ENCODE peak calls at places on chromosome 14, in five cellular contexts. M is BE2C; T is Panc1; N is PC-3; W is CD8-positive, alpha-beta memory T cell. U is an unnamed sample. For H3K36me3, the result is how much of the 10 kb centered on the place peaks cover.

GRCh38 chr14:99593971-99594841 is 9.8 kb downstream of the CCDC85C start:
- DNase-seq in N (no peak), W (no peak), T (no peak), M (no peak), U (no peak)

GRCh38 chr14:69666698-69667211 is 55.4 kb downstream of the SUSD6 start:
- DNase-seq in W (no peak), T (no peak), M (no peak), N (peak), U (no peak)

GRCh38 chr14:97603201-97603600 is 806.0 kb downstream of the VRK1 start:
- DNase-seq in M (no peak), T (no peak), N (no peak), W (peak), U (no peak)

GRCh38 chr14:94066089-94066676 is 14.8 kb downstream of the DDX24 start:
- DNase-seq in N (peak), T (no peak), W (no peak), M (no peak), U (no peak)

GRCh38 chr14:25698111-25698510 is 648.2 kb upstream of the STXBP6 start:
- DNase-seq in T (no peak), W (no peak), M (no peak), N (no peak), U (no peak)

GRCh38 chr14:85532981-85533820 is 3.3 kb downstream of the FLRT2 start:
- DNase-seq in M (no peak), W (no peak), T (no peak), N (peak), U (peak)

GRCh38 chr14:69261761-69262331 is 1.9 kb downstream of the GALNT16 start:
- DNase-seq in W (no peak), T (no peak), N (no peak), M (peak), U (no peak)

GRCh38 chr14:89767861-89768268 is 186.7 kb downstream of the EFCAB11 start:
- DNase-seq in T (peak), N (peak), W (peak), M (peak), U (peak)

DNA sequence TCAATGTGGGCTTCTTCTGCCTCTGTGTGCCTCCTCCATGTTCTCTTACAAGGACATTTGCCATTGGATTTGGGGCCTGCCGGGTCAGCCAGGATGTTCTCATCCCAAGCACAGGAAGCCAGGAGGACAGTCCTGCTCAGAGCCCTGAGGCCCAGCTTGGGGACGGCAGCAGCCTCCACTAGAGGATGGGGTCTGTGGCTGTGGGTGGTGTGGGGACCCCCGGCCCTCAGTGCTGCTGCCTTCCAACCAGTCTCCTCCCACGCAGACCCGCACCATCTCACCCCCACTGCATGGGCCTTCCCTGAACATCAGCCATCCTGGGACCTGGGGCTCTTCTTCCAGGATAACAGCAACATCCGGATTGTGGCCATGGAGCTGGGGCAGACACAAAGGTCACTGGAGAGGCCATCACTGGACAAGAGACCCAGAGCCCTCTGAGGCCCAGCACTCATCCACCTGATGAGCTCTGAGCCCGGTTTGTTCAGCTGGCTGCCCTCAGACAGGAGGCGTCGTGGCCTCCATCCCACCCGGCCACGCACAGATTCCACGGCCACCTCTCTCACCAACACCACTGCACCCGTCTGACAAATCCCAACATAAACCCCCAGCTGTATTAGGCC is 56.5 kb upstream of the C14orf180 start:
- DNase-seq in T (no peak), W (no peak), N (no peak), M (no peak), U (no peak)
- H3K4me3 ChIP-seq in T (no peak), W (no peak), N (no peak), M (no peak), U (no peak)

DNA sequence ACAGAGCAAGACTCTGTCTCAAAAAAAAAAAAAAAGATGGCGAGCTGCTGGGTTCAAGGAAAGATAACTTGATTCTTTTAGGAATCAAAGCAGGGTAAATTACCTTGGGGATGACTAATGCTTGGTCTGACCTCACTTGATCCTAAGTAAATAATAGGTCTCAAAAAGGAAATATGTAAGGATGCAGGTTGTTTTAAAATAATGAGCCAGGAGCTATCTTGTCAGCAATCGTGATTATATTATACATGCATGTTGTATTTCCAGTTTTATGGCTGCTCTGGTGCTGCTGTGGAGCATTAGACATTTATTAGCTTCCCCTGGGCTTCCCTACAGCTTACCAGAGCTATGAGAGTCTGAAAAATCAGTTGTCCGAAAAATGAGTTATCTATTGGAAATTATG is 2.6 kb downstream of the EIF2B2 start:
- DNase-seq in N (peak), W (no peak), T (no peak), M (no peak), U (no peak)
- H3K36me3 ChIP-seq in N (under half), W (under half), T (under half), M (half or more), U (under half)

GRCh38 chr14:58960945-58961731 is 227.3 kb upstream of the DAAM1 start:
- DNase-seq in T (no peak), W (no peak), M (no peak), N (no peak), U (no peak)

GRCh38 chr14:58954052-58954451 is 234.4 kb upstream of the DAAM1 start:
- DNase-seq in T (no peak), W (no peak), N (no peak), M (no peak), U (no peak)

GRCh38 chr14:58950555-58950954 is 237.9 kb upstream of the DAAM1 start:
- DNase-seq in T (no peak), M (no peak), N (no peak), W (no peak), U (no peak)

GRCh38 chr14:58954874-58955273 is 233.6 kb upstream of the DAAM1 start:
- DNase-seq in T (no peak), N (no peak), W (no peak), M (no peak), U (no peak)

DNA sequence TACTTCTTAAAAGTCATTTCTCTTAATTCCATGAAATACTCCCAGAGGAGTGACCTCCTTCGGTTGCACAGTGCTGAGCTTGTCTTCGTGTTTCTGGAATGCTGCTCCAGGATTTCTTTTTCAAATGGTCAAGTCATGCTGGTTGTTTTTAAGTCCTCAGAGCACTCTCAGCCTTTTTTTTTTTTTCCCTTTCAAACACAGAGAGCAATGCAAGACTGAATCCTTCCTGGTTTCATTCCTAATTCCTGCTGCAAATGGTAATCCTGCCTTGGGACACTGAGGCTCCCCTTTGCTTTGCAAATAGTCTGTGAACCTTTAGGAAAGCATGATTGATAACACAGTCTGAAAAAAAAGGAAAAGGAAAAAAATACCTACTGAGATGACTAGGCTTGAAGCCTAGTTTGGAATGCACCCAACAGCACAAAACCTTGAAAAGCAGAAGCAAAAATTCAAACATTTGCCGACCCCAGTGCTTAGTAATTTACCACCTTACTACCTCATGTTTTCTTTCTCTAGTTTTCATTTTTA is 233.1 kb upstream of the DAAM1 start:
- DNase-seq in W (no peak), N (no peak), T (no peak), M (no peak), U (no peak)
- H3K4me3 ChIP-seq in W (no peak), N (no peak), T (no peak), M (no peak), U (no peak)

GRCh38 chr14:73289308-73289707 is 52.0 kb downstream of the PAPLN start:
- DNase-seq in N (no peak), M (no peak), T (no peak), W (no peak), U (no peak)

GRCh38 chr14:73295198-73295796 is 58.0 kb downstream of the PAPLN start:
- DNase-seq in W (no peak), T (no peak), N (peak), M (no peak), U (no peak)

GRCh38 chr14:73289729-73290128 is 52.4 kb downstream of the PAPLN start:
- DNase-seq in W (no peak), M (no peak), T (no peak), N (no peak), U (no peak)

GRCh38 chr14:73290279-73290678 is 53.0 kb downstream of the PAPLN start:
- DNase-seq in N (no peak), W (no peak), T (no peak), M (no peak), U (no peak)

GRCh38 chr14:73293782-73294781 is 56.8 kb downstream of the PAPLN start:
- DNase-seq in W (no peak), M (no peak), N (peak), T (no peak), U (no peak)
- H3K36me3 ChIP-seq in W (under half), M (under half), N (under half), T (under half), U (under half)

DNA sequence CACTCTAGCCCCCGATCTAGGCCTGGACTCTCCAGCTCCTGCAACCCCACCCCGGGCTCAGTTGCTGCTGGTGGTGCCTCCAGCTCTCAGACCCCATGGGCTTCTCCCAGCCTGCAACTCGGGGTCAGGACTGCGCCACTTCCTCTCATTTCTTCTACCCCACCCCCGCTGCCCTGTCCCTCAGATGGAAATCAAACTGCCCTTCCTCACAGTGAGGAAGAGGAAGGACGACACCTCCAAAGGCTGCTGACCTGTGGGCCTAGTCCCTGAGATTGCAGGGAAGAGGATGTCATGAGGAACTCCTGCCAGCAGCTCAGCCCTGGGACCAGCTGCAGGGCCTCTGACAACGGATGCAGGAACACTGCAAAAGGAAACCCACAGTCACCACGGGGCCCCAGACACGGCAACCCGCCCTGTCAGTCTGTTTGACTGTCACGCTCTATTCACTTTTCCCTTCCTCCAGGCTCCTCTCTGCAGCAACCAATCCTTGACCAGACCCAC is 29.3 kb upstream of the PNMA1 start:
- DNase-seq in W (peak), T (no peak), M (no peak), N (no peak), U (peak)
- H3K4me3 ChIP-seq in W (peak), T (no peak), M (no peak), N (no peak), U (no peak)

GRCh38 chr14:28767239-28767850 is 758 bp downstream of the FOXG1 start:
- DNase-seq in T (no peak), W (no peak), N (no peak), M (no peak), U (no peak)

GRCh38 chr14:28763914-28764848 is 2.4 kb upstream of the FOXG1 start:
- DNase-seq in T (no peak), W (no peak), M (no peak), N (peak), U (peak)

GRCh38 chr14:28766505-28767238 is at the start of gene FOXG1:
- DNase-seq in T (no peak), N (no peak), M (no peak), W (no peak), U (peak)

GRCh38 chr14:28765169-28765906 is 1.2 kb upstream of the FOXG1 start:
- DNase-seq in N (no peak), M (no peak), T (no peak), W (no peak), U (no peak)

DNA sequence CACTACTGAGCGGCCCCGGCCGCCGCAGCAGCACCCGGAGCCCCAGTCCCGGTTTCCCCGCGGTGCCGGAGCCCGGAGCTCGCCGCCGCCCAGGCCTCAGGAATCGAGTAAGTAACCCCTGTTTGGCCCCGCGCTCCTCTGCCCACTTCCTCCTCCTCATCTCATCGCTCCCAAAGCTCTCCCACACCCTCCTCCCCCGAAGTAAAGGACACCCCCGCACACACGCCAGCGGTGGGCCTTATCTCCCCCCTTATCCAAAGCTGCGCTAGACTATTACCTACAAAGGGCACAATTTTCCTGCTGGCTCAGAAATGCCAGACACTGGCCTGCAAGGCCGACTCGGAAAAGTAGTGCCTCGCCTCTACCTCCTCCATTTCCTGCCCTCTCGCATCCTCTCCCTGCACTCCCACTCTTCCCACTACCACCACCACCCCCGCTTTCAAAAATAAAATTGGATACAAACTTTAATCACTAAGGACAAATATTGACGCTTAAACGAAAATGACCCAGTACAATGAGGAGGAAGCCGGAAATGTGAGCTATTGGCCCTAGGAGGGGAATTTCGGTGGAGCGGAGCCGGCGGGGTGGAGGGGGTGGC is 581 bp upstream of the FOXG1 start:
- DNase-seq in T (no peak), M (no peak), N (no peak), W (no peak), U (peak)
- H3K36me3 ChIP-seq in T (under half), M (under half), N (under half), W (under half), U (under half)

U was measured in SJCRH30.